ENCODE peak calls at places on chromosomes 4 and X, in nine cellular contexts. One of them, this sample, is unnamed.

GRCh38 chr4:74365761-74366160 is 816 bp downstream of the EREG start:
- DNase-seq in GM03348: no peak
- DNase-seq in T-helper 22 cell: no peak
- DNase-seq in SK-N-SH: peak
- DNase-seq in RPMI8226: no peak
- DNase-seq in RWPE1: no peak
- DNase-seq in BE2C: peak
- DNase-seq in A172: no peak
- DNase-seq in NB4: no peak
- DNase-seq in this sample: no peak

GRCh38 chrX:2697306-2697705 is 6.2 kb downstream of the CD99 start:
- DNase-seq in RPMI8226: peak
- DNase-seq in BE2C: no peak
- DNase-seq in A172: no peak
- DNase-seq in T-helper 22 cell: no peak
- DNase-seq in GM03348: no peak
- DNase-seq in SK-N-SH: no peak
- DNase-seq in RWPE1: no peak
- DNase-seq in NB4: peak
- DNase-seq in this sample: no peak

GRCh38 chrX:28058906-28059305 is 77.7 kb upstream of the DCAF8L1 start:
- DNase-seq in A172: no peak
- DNase-seq in RPMI8226: peak
- DNase-seq in RWPE1: no peak
- DNase-seq in GM03348: no peak
- DNase-seq in T-helper 22 cell: no peak
- DNase-seq in NB4: no peak
- DNase-seq in SK-N-SH: no peak
- DNase-seq in BE2C: peak
- DNase-seq in this sample: no peak

GRCh38 chr4:158938462-158939044 is 164.3 kb upstream of the RAPGEF2 start:
- DNase-seq in T-helper 22 cell: no peak
- DNase-seq in BE2C: no peak
- DNase-seq in RWPE1: no peak
- DNase-seq in NB4: no peak
- DNase-seq in SK-N-SH: no peak
- DNase-seq in GM03348: peak
- DNase-seq in A172: peak
- DNase-seq in RPMI8226: no peak
- DNase-seq in this sample: no peak

GRCh38 chr4:833731-834367 is 7.9 kb upstream of the CPLX1 start:
- DNase-seq in A172: peak
- DNase-seq in RPMI8226: no peak
- DNase-seq in BE2C: no peak
- DNase-seq in SK-N-SH: no peak
- DNase-seq in GM03348: no peak
- DNase-seq in T-helper 22 cell: no peak
- DNase-seq in NB4: peak
- DNase-seq in RWPE1: no peak
- DNase-seq in this sample: no peak

GRCh38 chr4:70741872-70742271 is 20.1 kb downstream of the RUFY3 start:
- DNase-seq in RPMI8226: no peak
- DNase-seq in NB4: no peak
- DNase-seq in BE2C: no peak
- DNase-seq in T-helper 22 cell: no peak
- DNase-seq in RWPE1: no peak
- DNase-seq in A172: no peak
- DNase-seq in GM03348: peak
- DNase-seq in SK-N-SH: no peak
- DNase-seq in this sample: no peak

GRCh38 chr4:94457692-94458106 is 6.0 kb downstream of the PDLIM5 start:
- DNase-seq in T-helper 22 cell: no peak
- DNase-seq in GM03348: no peak
- DNase-seq in NB4: no peak
- DNase-seq in BE2C: peak
- DNase-seq in RWPE1: no peak
- DNase-seq in A172: no peak
- DNase-seq in RPMI8226: peak
- DNase-seq in SK-N-SH: peak
- DNase-seq in this sample: peak

GRCh38 chrX:72620550-72621145 is 48.0 kb upstream of the HDAC8 start:
- DNase-seq in RPMI8226: no peak
- DNase-seq in RWPE1: peak
- DNase-seq in GM03348: peak
- DNase-seq in BE2C: no peak
- DNase-seq in T-helper 22 cell: no peak
- DNase-seq in NB4: peak
- DNase-seq in SK-N-SH: no peak
- DNase-seq in A172: peak
- DNase-seq in this sample: no peak

GRCh38 chr4:118676128-118676527 is 9.1 kb upstream of the METTL14 start:
- DNase-seq in RWPE1: no peak
- DNase-seq in RPMI8226: no peak
- DNase-seq in NB4: no peak
- DNase-seq in SK-N-SH: no peak
- DNase-seq in GM03348: no peak
- DNase-seq in BE2C: no peak
- DNase-seq in T-helper 22 cell: no peak
- DNase-seq in A172: no peak
- DNase-seq in this sample: no peak

This sample was measured in D341Med.